ENCODE peak calls at places on chromosomes 5 and 9, in seven cellular contexts. J is NB4, V is GM12865, E is PC-9, B is GM23248, U is right atrium auricular region, W is left lung. Q is an unnamed sample.
A peak's percentile ranks its signal among the peaks of the same experiment; 100 is the strongest.

GRCh38 chr9:123408313-123409266 is 52.6 kb downstream of the CRB2 start:
- DNase-seq in J (no peak), V (no peak), E (no peak), B (no peak), U (no peak), W (no peak), Q (no peak)

GRCh38 chr9:114674798-114675554 is 7.0 kb downstream of the TEX48 start:
- DNase-seq in J (no peak), V (no peak), E (no peak), B (peak; percentile 53), U (no peak), W (no peak), Q (no peak)

GRCh38 chr5:1500411-1501091 is 23.2 kb downstream of the LPCAT1 start:
- DNase-seq in J (no peak), V (no peak), E (no peak), B (no peak), U (peak; percentile 84), W (peak; percentile 73), Q (no peak)

GRCh38 chr5:94776167-94776566 is 157.7 kb downstream of the SLF1 start:
- DNase-seq in J (no peak), V (no peak), E (no peak), B (peak; percentile 70), U (no peak), W (no peak), Q (no peak)

GRCh38 chr5:164119806-164120440 is 614.5 kb downstream of the MAT2B start:
- DNase-seq in J (peak; percentile 21), V (peak; percentile 53), E (no peak), B (peak; percentile 19), U (no peak), W (no peak), Q (no peak)

GRCh38 chr5:62199792-62200716 is 106.0 kb upstream of the KIF2A start:
- DNase-seq in J (peak; percentile 31), V (no peak), E (no peak), B (no peak), U (no peak), W (no peak), Q (peak; percentile 17)

GRCh38 chr5:64074533-64074932 is 91.1 kb upstream of the RNF180 start:
- DNase-seq in J (peak; percentile 46), V (peak; percentile 38), E (peak; percentile 1), B (peak; percentile 54), U (no peak), W (no peak), Q (peak; percentile 39)

GRCh38 chr5:73218552-73219171 is 45.7 kb downstream of the TMEM174 start:
- DNase-seq in J (peak; percentile 19), V (no peak), E (no peak), B (peak; percentile 82), U (no peak), W (no peak), Q (no peak)

GRCh38 chr5:82351754-82352145 is 73.6 kb upstream of the RPS23 start:
- DNase-seq in J (peak; percentile 63), V (peak; percentile 61), E (no peak), B (peak; percentile 83), U (no peak), W (no peak), Q (peak; percentile 60)

GRCh38 chr9:114372971-114373591 is 14.7 kb downstream of the AKNA start:
- DNase-seq in J (peak; percentile 99), V (peak; percentile 96), E (no peak), B (no peak), U (no peak), W (peak; percentile 87), Q (peak; percentile 99)

GRCh38 chr9:125807065-125807464 is 59.9 kb downstream of the PBX3 start:
- DNase-seq in J (no peak), V (no peak), E (no peak), B (peak; percentile 77), U (no peak), W (no peak), Q (no peak)

GRCh38 chr5:134626369-134627014 is 6.1 kb downstream of the SAR1B start:
- DNase-seq in J (peak; percentile 8), V (no peak), E (no peak), B (peak; percentile 14), U (no peak), W (no peak), Q (no peak)

GRCh38 chr9:86487222-86487841 is 133.1 kb upstream of the TUT7 start:
- DNase-seq in J (peak; percentile 60), V (peak; percentile 35), E (no peak), B (peak; percentile 77), U (no peak), W (no peak), Q (peak; percentile 17)

GRCh38 chr5:172463031-172463430 is 8.7 kb upstream of the SH3PXD2B start:
- DNase-seq in J (no peak), V (no peak), E (no peak), B (no peak), U (no peak), W (peak; percentile 28), Q (no peak)

GRCh38 chr5:122081541-122081940 is 3.5 kb upstream of the LOX start:
- DNase-seq in J (no peak), V (no peak), E (no peak), B (no peak), U (no peak), W (no peak), Q (no peak)

GRCh38 chr9:7756088-7756487 is 43.5 kb downstream of the DMAC1 start:
- DNase-seq in J (peak; percentile 51), V (peak; percentile 79), E (no peak), B (no peak), U (no peak), W (no peak), Q (no peak)

GRCh38 chr5:14742427-14743010 is 78.0 kb downstream of the OTULIN start:
- DNase-seq in J (no peak), V (no peak), E (no peak), B (no peak), U (no peak), W (no peak), Q (peak; percentile 55)

GRCh38 chr9:129252937-129253819 is 75.1 kb upstream of the IER5L start:
- DNase-seq in J (no peak), V (no peak), E (no peak), B (no peak), U (no peak), W (peak; percentile 25), Q (no peak)

GRCh38 chr9:110030632-110031031 is 177.3 kb downstream of the C9orf152 start:
- DNase-seq in J (no peak), V (no peak), E (no peak), B (peak; percentile 68), U (no peak), W (no peak), Q (no peak)

GRCh38 chr5:16528382-16528849 is 62.8 kb upstream of the ZNF622 start:
- DNase-seq in J (peak; percentile 4), V (no peak), E (no peak), B (no peak), U (no peak), W (no peak), Q (no peak)

DNA sequence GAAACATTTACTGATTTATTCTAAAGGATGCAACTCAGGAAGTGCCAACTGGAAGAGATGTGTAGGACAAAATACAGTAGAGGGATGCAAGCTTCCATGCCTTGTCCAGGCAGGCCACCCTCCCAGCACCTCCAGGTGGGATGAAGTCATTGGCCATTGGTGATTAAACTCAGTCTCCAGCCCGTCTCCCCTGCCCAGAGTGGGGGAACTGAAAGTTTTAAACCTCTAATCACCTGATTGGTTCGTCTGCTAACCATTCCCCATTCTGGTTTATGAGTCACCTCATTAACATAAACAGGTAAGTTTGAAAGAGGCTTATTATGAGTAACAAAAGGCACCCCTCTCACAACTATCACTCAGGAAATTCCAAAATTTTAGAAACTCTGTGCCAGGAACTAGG is 8.1 kb downstream of the TNFAIP8 start:
- DNase-seq in J (no peak), V (peak; percentile 58), E (no peak), B (no peak), U (no peak), W (no peak), Q (no peak)
- H3K4me3 ChIP-seq in J (no peak overlapping the region), V (no peak overlapping the region), E (no peak overlapping the region), B (no peak overlapping the region), U (no peak overlapping the region), W (no peak overlapping the region), Q (no peak overlapping the region)

DNA sequence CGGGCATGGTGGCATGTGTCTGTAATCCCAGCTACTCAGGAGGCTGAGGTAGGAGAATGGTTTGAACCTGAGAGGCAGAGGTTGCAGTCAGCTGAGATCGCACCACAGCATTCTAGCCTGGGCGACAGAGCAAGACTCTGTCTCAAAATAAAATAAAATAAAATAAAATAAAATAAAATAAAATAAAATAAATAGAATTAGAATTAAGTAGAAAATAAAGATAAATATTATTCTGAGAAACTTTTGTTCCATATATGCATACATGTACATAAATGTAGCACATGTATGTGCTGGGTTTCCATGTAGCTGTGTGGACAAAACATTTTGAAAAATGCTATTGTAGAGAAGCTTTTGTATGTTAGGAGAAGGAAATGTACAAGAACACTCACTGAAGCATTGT is 129.4 kb upstream of the VLDLR start:
- DNase-seq in J (no peak), V (no peak), E (no peak), B (no peak), U (no peak), W (no peak), Q (no peak)
- H3K4me3 ChIP-seq in J (no peak overlapping the region), V (no peak overlapping the region), E (no peak overlapping the region), B (no peak overlapping the region), U (no peak overlapping the region), W (no peak overlapping the region), Q (no peak overlapping the region)

DNA sequence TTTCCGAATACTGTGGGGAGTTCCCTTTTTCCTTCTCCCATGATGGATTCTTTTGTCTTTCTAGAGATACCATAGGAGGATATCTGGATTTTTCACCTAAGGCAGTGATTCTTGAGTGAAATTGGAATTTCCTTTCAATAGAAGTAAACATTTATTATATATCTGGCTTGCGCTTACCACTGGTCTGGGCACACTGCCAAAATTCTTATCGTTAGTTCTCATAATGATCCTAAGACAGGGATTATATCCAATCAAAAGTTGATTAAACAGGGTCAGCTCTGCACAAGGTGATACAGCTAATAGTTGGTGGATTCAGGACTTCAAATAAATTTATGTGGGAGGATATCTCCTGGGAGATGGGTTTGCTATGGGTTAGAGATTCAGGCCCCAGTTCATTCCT is 9.6 kb downstream of the TLE4 start:
- DNase-seq in J (no peak), V (no peak), E (no peak), B (peak; percentile 23), U (no peak), W (no peak), Q (peak; percentile 41)
- H3K4me3 ChIP-seq in J (no peak overlapping the region), V (no peak overlapping the region), E (no peak overlapping the region), B (peak overlapping the region; percentile 60), U (no peak overlapping the region), W (no peak overlapping the region), Q (peak overlapping the region; percentile 24)

GRCh38 chr5:7851240-7851592 is 283 bp upstream of the CFAP90 start:
- DNase-seq in J (no peak), V (no peak), E (no peak), B (no peak), U (no peak), W (no peak), Q (no peak)

GRCh38 chr5:7851617-7852289 is 820 bp upstream of the CFAP90 start:
- DNase-seq in J (no peak), V (no peak), E (no peak), B (no peak), U (no peak), W (no peak), Q (no peak)

GRCh38 chr5:7850533-7851239 is at the start of gene CFAP90:
- DNase-seq in J (no peak), V (no peak), E (no peak), B (peak; percentile 64), U (no peak), W (peak; percentile 67), Q (no peak)

GRCh38 chr5:7849531-7850240 is 1.2 kb downstream of the CFAP90 start:
- DNase-seq in J (no peak), V (no peak), E (no peak), B (peak; percentile 18), U (no peak), W (no peak), Q (no peak)

GRCh38 chr5:7850241-7850532 is 746 bp downstream of the CFAP90 start:
- DNase-seq in J (no peak), V (no peak), E (no peak), B (no peak), U (no peak), W (no peak), Q (no peak)
- H3K4me3 ChIP-seq in J (no peak overlapping the region), V (no peak overlapping the region), E (no peak overlapping the region), B (no peak overlapping the region), U (peak overlapping the region; percentile 56), W (peak overlapping the region; percentile 41), Q (no peak overlapping the region)

Q was measured in Jurkat, Clone E6-1.